ENCODE peak calls at places on chromosomes 4 and X, in six cellular contexts. P is neural crest cell; A is hepatic stellate cell; T is CD4-positive, alpha-beta T cell; B is activated CD4-positive, CD25-positive, alpha-beta regulatory T cell treated with anti-CD3 and anti-CD28 coated beads, Interleukin-2, amount 50 U/mL, for 72 hours; U is activated naive CD4-positive, alpha-beta T cell treated with anti-CD3 and anti-CD28 coated beads for 36 hours. R is an unnamed sample.

GRCh38 chr4:183436417-183436816 is 8.0 kb upstream of the CDKN2AIP start:
- DNase-seq in P (no peak), A (no peak), T (no peak), B (no peak), U (no peak), R (no peak)

GRCh38 chrX:150198776-150199175 is 164.3 kb upstream of the MAMLD1 start:
- DNase-seq in P (no peak), A (no peak), T (no peak), B (no peak), U (no peak), R (no peak)

GRCh38 chr4:8723222-8723980 is 130.8 kb downstream of the CPZ start:
- DNase-seq in P (no peak), A (no peak), T (no peak), B (no peak), U (no peak), R (no peak)

GRCh38 chrX:17656035-17656418 is 81.3 kb upstream of the SCML1 start:
- DNase-seq in P (no peak), A (no peak), T (no peak), B (no peak), U (peak), R (no peak)

GRCh38 chr4:82704156-82704555 is 94.4 kb downstream of the SCD5 start:
- DNase-seq in P (no peak), A (no peak), T (no peak), B (no peak), U (no peak), R (no peak)

GRCh38 chr4:3869661-3870566 is 103.7 kb downstream of the ADRA2C start:
- DNase-seq in P (no peak), A (no peak), T (no peak), B (no peak), U (no peak), R (peak)

GRCh38 chrX:91435465-91435864 is 826 bp downstream of the PABPC5 start:
- DNase-seq in P (no peak), A (no peak), T (no peak), B (no peak), U (no peak), R (no peak)

GRCh38 chr4:25860586-25861421 is 2.0 kb downstream of the SEL1L3 start:
- DNase-seq in P (no peak), A (no peak), T (no peak), B (no peak), U (no peak), R (no peak)

GRCh38 chr4:26028793-26029511 is 114.9 kb downstream of the SMIM20 start:
- DNase-seq in P (peak), A (peak), T (peak), B (peak), U (peak), R (no peak)

GRCh38 chrX:88526385-88526784 is 220.6 kb upstream of the CPXCR1 start:
- DNase-seq in P (no peak), A (no peak), T (no peak), B (no peak), U (no peak), R (no peak)

GRCh38 chr4:30068234-30068633 is 651.9 kb upstream of the PCDH7 start:
- DNase-seq in P (no peak), A (no peak), T (no peak), B (no peak), U (no peak), R (no peak)

R was measured in SW480.